ENCODE peak calls at places on chromosomes 16 and 17, in nine cellular contexts. H is breast epithelium, G is ascending aorta, Z is heart left ventricle, S is suprapubic skin, I is Peyer's patch, F is A549, T is body of pancreas, W is lung. L is an unnamed sample. For H3K4me1, the result is how much of the 10 kb centered on the place peaks cover.

GRCh38 chr16:81035975-81036750 is 521 bp downstream of the ATMIN start:
- DNase-seq in H (no peak), G (peak), Z (peak), S (peak), I (peak), F (peak), T (peak), W (no peak), L (no peak)

GRCh38 chr16:67336646-67337045 is 10.0 kb downstream of the LRRC36 start:
- DNase-seq in H (no peak), G (no peak), Z (no peak), S (no peak), I (no peak), F (no peak), T (no peak), W (no peak), L (no peak)

GRCh38 chr16:70706948-70707465 is 21.2 kb upstream of the MTSS2 start:
- DNase-seq in H (peak), G (no peak), Z (no peak), S (no peak), I (no peak), F (peak), T (no peak), W (no peak), L (no peak)

GRCh38 chr16:57741660-57742191 is 6.2 kb downstream of the KATNB1 start:
- DNase-seq in H (no peak), G (no peak), Z (no peak), S (no peak), I (no peak), F (no peak), T (no peak), W (no peak), L (no peak)

GRCh38 chr17:13597723-13598347 is 3.9 kb downstream of the HS3ST3A1 start:
- DNase-seq in H (peak), G (no peak), Z (no peak), S (no peak), I (no peak), F (peak), T (peak), W (no peak), L (no peak)

GRCh38 chr17:6643460-6644125 is 2.7 kb downstream of the TXNDC17 start:
- DNase-seq in H (no peak), G (no peak), Z (no peak), S (no peak), I (no peak), F (no peak), T (no peak), W (no peak), L (no peak)

GRCh38 chr17:1011760-1012735 is 15.1 kb downstream of the TIMM22 start:
- DNase-seq in H (no peak), G (no peak), Z (no peak), S (no peak), I (no peak), F (no peak), T (no peak), W (no peak), L (no peak)

GRCh38 chr17:8376302-8377067 is at the start of gene KRABD2:
- DNase-seq in H (peak), G (peak), Z (peak), S (peak), I (peak), F (peak), T (peak), W (peak), L (peak)

GRCh38 chr17:29645516-29646051 is 22.9 kb upstream of the CORO6 start:
- DNase-seq in H (peak), G (peak), Z (no peak), S (peak), I (no peak), F (no peak), T (peak), W (peak), L (peak)

GRCh38 chr17:40922239-40922638 is 15.2 kb downstream of the KRT23 start:
- DNase-seq in H (peak), G (peak), Z (no peak), S (peak), I (no peak), F (peak), T (peak), W (peak), L (no peak)

GRCh38 chr17:37820313-37821024 is 75.6 kb upstream of the HNF1B start:
- DNase-seq in H (no peak), G (no peak), Z (no peak), S (no peak), I (no peak), F (no peak), T (no peak), W (no peak), L (no peak)

GRCh38 chr17:64171041-64171440 is 41.1 kb upstream of the ERN1 start:
- DNase-seq in H (no peak), G (no peak), Z (no peak), S (no peak), I (no peak), F (peak), T (no peak), W (no peak), L (no peak)

GRCh38 chr16:49015189-49015540 is 266.5 kb downstream of the CBLN1 start:
- DNase-seq in H (no peak), G (no peak), Z (no peak), S (no peak), I (no peak), F (no peak), T (no peak), W (no peak), L (no peak)

GRCh38 chr17:66306413-66306812 is 4.0 kb downstream of the PRKCA start:
- DNase-seq in H (no peak), G (no peak), Z (no peak), S (no peak), I (no peak), F (no peak), T (no peak), W (no peak), L (no peak)

GRCh38 chr16:30053376-30054015 is 12.1 kb upstream of the ALDOA start:
- DNase-seq in H (no peak), G (no peak), Z (no peak), S (no peak), I (no peak), F (no peak), T (no peak), W (no peak), L (no peak)

GRCh38 chr17:65163990-65164495 is 26.9 kb downstream of the RGS9 start:
- DNase-seq in H (no peak), G (no peak), Z (no peak), S (no peak), I (no peak), F (peak), T (peak), W (no peak), L (no peak)

GRCh38 chr17:81392909-81393654 is 2.2 kb upstream of the BAHCC1 start:
- DNase-seq in H (no peak), G (no peak), Z (no peak), S (no peak), I (no peak), F (no peak), T (no peak), W (no peak), L (no peak)

GRCh38 chr16:57798953-57799618 is 3.2 kb downstream of the KIFC3 start:
- DNase-seq in H (no peak), G (no peak), Z (peak), S (no peak), I (no peak), F (no peak), T (no peak), W (no peak), L (no peak)

GRCh38 chr17:38920374-38921291 is 4.8 kb upstream of the LASP1NB start:
- DNase-seq in H (peak), G (peak), Z (no peak), S (no peak), I (peak), F (no peak), T (no peak), W (peak), L (no peak)

DNA sequence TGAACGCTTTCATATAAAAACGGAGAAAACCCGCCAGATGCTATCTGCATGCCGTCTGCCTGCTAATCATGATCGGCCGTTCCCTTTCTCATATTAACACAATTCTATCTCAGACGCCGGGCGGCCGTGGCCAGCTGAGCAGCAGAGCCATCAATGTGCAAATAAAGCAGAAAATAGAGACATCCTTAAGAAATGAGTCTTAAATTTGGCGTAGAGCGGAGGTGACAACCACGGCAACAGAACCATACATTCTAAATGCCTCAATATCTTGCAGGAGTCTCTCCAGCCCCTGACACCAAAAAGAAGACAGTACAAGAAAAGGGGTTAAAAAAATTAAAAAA is 2.7 kb upstream of the IRX5 start:
- DNase-seq in H (no peak), G (no peak), Z (no peak), S (no peak), I (no peak), F (peak), T (no peak), W (no peak), L (no peak)
- H3K4me3 ChIP-seq in H (peak), G (peak), Z (peak), S (peak), I (peak), F (peak), T (no peak), W (peak), L (peak)

DNA sequence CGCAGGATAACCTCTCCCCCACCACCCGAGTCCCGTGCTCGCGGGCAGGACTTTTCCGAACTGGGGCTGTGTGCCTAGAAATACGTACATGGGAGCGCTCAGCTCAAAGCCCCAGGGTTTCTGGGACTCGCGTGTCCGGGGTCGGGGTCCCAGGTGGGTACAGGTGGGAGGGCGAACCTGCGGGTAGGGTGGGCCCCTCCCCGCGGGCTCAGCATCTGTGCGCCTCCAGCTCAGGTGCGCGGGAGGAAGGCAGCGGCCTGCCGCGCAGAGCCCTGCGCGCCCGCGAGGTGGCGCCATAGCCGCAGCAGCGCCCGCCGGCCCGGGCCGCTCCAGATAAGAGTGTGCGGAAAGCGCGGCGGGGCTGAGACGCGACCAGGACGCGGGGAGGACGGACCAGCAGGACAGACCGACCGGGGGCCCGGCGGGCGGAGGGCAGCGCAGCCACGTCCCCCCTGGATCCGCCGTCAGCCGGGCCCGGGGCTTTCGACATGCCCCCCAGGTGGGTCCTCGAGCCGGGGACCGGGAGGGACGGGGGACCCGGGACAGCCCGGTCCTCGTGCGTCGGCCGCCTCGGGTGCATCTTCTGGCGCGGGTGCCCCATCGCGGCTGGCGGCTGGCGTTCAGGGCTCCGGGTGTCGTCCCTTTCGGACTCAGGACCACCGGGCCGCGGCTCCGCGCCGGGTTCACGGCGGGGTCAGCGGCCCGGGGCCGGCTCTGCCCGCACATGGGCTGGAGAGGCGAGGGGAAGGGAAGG is at the start of gene HIC1:
- DNase-seq in H (peak), G (peak), Z (peak), S (peak), I (peak), F (peak), T (peak), W (peak), L (no peak)
- H3K4me1 ChIP-seq in H (under half), G (under half), Z (half or more), S (half or more), I (half or more), F (under half), T (half or more), W (under half), L (under half)

GRCh38 chr17:61410555-61411089 is 11.0 kb downstream of the TBX2 start:
- DNase-seq in H (peak), G (peak), Z (peak), S (peak), I (peak), F (peak), T (peak), W (peak), L (no peak)
- TF ChIP-seq CTCF in H (no peak), G (peak), Z (peak), S (no peak), I (peak), F (no peak), T (no peak), W (peak), L (peak)

GRCh38 chr16:5072334-5073278 is 963 bp downstream of the ALG1 start:
- DNase-seq in H (no peak), G (no peak), Z (no peak), S (peak), I (no peak), F (no peak), T (no peak), W (no peak), L (no peak)

GRCh38 chr16:5075637-5076036 is 4.0 kb downstream of the ALG1 start:
- DNase-seq in H (no peak), G (no peak), Z (no peak), S (no peak), I (no peak), F (peak), T (no peak), W (no peak), L (no peak)

GRCh38 chr16:5071681-5072333 is at the start of gene ALG1:
- DNase-seq in H (peak), G (peak), Z (peak), S (peak), I (peak), F (peak), T (peak), W (peak), L (peak)

GRCh38 chr16:5071341-5071680 is 332 bp upstream of the ALG1 start:
- DNase-seq in H (no peak), G (peak), Z (no peak), S (peak), I (no peak), F (no peak), T (no peak), W (no peak), L (no peak)

GRCh38 chr16:5073279-5073629 is 1.6 kb downstream of the ALG1 start:
- DNase-seq in H (no peak), G (no peak), Z (no peak), S (no peak), I (no peak), F (no peak), T (no peak), W (no peak), L (no peak)
- H3K4me3 ChIP-seq in H (no peak), G (no peak), Z (no peak), S (no peak), I (no peak), F (no peak), T (no peak), W (no peak), L (no peak)

GRCh38 chr16:2025251-2025650 is 1.5 kb upstream of the NHERF2 start:
- DNase-seq in H (no peak), G (no peak), Z (no peak), S (no peak), I (no peak), F (no peak), T (no peak), W (no peak), L (no peak)

GRCh38 chr16:2024026-2024425 is 2.7 kb upstream of the NHERF2 start:
- DNase-seq in H (no peak), G (no peak), Z (no peak), S (no peak), I (no peak), F (no peak), T (no peak), W (no peak), L (no peak)

GRCh38 chr16:2022723-2023097 is 3.1 kb downstream of the NPW start:
- DNase-seq in H (no peak), G (no peak), Z (no peak), S (no peak), I (no peak), F (peak), T (peak), W (no peak), L (no peak)

GRCh38 chr16:2025878-2026460 is 733 bp upstream of the NHERF2 start:
- DNase-seq in H (no peak), G (no peak), Z (no peak), S (no peak), I (no peak), F (no peak), T (no peak), W (no peak), L (no peak)

GRCh38 chr16:2023098-2023925 is 3.4 kb upstream of the NHERF2 start:
- DNase-seq in H (peak), G (peak), Z (peak), S (peak), I (peak), F (peak), T (peak), W (peak), L (peak)
- H3K4me1 ChIP-seq in H (under half), G (under half), Z (half or more), S (half or more), I (under half), F (under half), T (half or more), W (under half), L (under half)

DNA sequence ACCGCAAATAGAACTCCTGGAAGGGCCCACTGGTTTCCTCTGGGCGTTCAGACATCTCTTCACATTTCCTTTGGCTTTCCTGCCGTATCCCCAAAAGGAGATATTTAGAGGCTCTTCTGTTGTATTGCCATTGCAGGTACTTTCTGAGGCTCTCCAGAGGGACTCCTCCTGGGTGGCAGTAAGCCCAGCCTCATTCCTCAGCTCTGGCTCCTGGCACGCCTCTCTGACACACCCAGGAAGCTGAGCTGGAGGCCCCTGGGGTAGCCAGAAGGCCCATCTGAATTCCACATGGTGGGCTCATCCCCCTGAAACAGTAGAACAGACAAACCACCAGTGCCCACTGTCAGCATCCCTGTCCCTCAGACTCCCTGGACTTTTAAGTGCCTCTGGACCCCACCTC is 206.7 kb downstream of the PARN start:
- DNase-seq in H (no peak), G (no peak), Z (no peak), S (no peak), I (no peak), F (no peak), T (no peak), W (no peak), L (no peak)
- TF ChIP-seq CTCF in H (no peak), G (no peak), Z (no peak), S (no peak), I (no peak), F (no peak), T (no peak), W (no peak), L (no peak)

DNA sequence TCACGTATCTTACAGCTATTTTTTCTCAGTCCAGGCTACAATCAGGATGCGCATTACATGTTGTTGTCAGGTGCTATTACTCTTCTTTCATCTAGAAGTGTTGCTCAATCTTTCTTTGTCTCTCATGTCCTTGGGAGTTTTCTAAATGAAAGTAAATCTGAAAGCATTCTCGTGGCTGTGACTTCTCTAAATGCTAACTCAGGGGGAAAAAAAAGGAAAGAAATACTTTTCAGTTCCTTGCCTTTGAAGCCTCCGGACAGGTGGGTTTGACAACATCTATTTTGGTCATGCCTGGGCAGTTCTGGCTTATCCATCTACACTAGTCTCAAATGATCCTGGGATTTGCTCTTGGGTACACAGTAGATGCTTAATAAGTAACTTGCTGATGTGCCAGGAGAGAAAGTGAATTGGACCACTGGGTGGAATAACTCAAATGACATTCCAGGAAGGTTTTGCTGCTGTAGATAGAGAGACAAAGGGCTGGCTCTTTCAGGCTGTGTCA is 63.8 kb upstream of the NFAT5 start:
- DNase-seq in H (no peak), G (no peak), Z (no peak), S (no peak), I (no peak), F (no peak), T (no peak), W (no peak), L (no peak)
- H3K4me3 ChIP-seq in H (peak), G (no peak), Z (no peak), S (no peak), I (no peak), F (no peak), T (no peak), W (no peak), L (no peak)